ENCODE peak calls at places on chromosomes 7 and 10, in four cellular contexts. Z is Peyer's patch; E is H9; A is activated CD8-positive, alpha-beta T cell treated with anti-CD3 and anti-CD28 coated beads for 36 hours. Y is an unnamed sample.

GRCh38 chr10:100816671-100817070 is 71.3 kb downstream of the PAX2 start:
- DNase-seq in Z (no peak), E (no peak), A (no peak), Y (no peak)

GRCh38 chr7:88226886-88227516 is 7.2 kb upstream of the SRI start:
- DNase-seq in Z (no peak), E (no peak), A (no peak), Y (no peak)

GRCh38 chr7:129657363-129657762 is 45.8 kb downstream of the NRF1 start:
- DNase-seq in Z (no peak), E (no peak), A (peak), Y (no peak)

GRCh38 chr7:151793531-151793935 is 83.4 kb downstream of the PRKAG2 start:
- DNase-seq in Z (no peak), E (no peak), A (no peak), Y (no peak)

GRCh38 chr7:102938679-102939078 is 25.9 kb downstream of the LRRC17 start:
- DNase-seq in Z (no peak), E (no peak), A (no peak), Y (no peak)

GRCh38 chr10:5711637-5712036 is 27.0 kb downstream of the TASOR2 start:
- DNase-seq in Z (no peak), E (no peak), A (no peak), Y (no peak)

GRCh38 chr7:123747620-123748141 is 1.1 kb downstream of the WASL start:
- DNase-seq in Z (peak), E (peak), A (peak), Y (peak)

GRCh38 chr7:118153551-118154177 is 30.3 kb upstream of the LSM8 start:
- DNase-seq in Z (no peak), E (no peak), A (peak), Y (peak)

GRCh38 chr7:122902751-122903495 is 16.7 kb upstream of the CADPS2 start:
- DNase-seq in Z (no peak), E (no peak), A (no peak), Y (no peak)

GRCh38 chr10:71978476-71978875 is 14.3 kb downstream of the CHST3 start:
- DNase-seq in Z (no peak), E (peak), A (no peak), Y (no peak)

GRCh38 chr7:42217053-42217452 is 20.0 kb downstream of the GLI3 start:
- DNase-seq in Z (no peak), E (no peak), A (no peak), Y (peak)

GRCh38 chr7:114944742-114945625 is 23.1 kb downstream of the MDFIC start:
- DNase-seq in Z (no peak), E (peak), A (no peak), Y (peak)

GRCh38 chr7:109376576-109376975 is 806.9 kb downstream of the DNAJB9 start:
- DNase-seq in Z (no peak), E (no peak), A (no peak), Y (no peak)

GRCh38 chr10:16779375-16779774 is 37.8 kb downstream of the RSU1 start:
- DNase-seq in Z (no peak), E (no peak), A (peak), Y (no peak)

GRCh38 chr10:73812662-73813061 is 1.3 kb upstream of the NDST2 start:
- DNase-seq in Z (no peak), E (peak), A (no peak), Y (no peak)

GRCh38 chr7:131532570-131533091 is 23.8 kb downstream of the PODXL start:
- DNase-seq in Z (no peak), E (no peak), A (no peak), Y (no peak)

GRCh38 chr10:77160679-77161078 is 476.9 kb downstream of the KCNMA1 start:
- DNase-seq in Z (no peak), E (no peak), A (no peak), Y (no peak)

GRCh38 chr7:42194218-42194617 is 42.8 kb downstream of the GLI3 start:
- DNase-seq in Z (no peak), E (no peak), A (no peak), Y (no peak)

GRCh38 chr10:121596668-121597503 is 1.4 kb downstream of the FGFR2 start:
- DNase-seq in Z (no peak), E (peak), A (no peak), Y (peak)
- TF ChIP-seq CTCF in Z (no peak), E (peak), A (no peak), Y (no peak)

GRCh38 chr7:7596156-7596555 is 29.5 kb downstream of the MIOS start:
- DNase-seq in Z (no peak), E (no peak), A (no peak), Y (no peak)

GRCh38 chr7:7595451-7595850 is 28.8 kb downstream of the MIOS start:
- DNase-seq in Z (no peak), E (no peak), A (no peak), Y (no peak)
- TF ChIP-seq CTCF in Z (peak), E (no peak), A (no peak), Y (no peak)

GRCh38 chr10:130105724-130106123 is 4.9 kb downstream of the C10orf143 start:
- DNase-seq in Z (no peak), E (peak), A (no peak), Y (peak)
- TF ChIP-seq CTCF in Z (no peak), E (no peak), A (no peak), Y (no peak)

GRCh38 chr10:125216309-125216708 is 55.9 kb upstream of the CTBP2 start:
- DNase-seq in Z (no peak), E (no peak), A (no peak), Y (no peak)

GRCh38 chr10:125216897-125217296 is 56.5 kb upstream of the CTBP2 start:
- DNase-seq in Z (no peak), E (no peak), A (no peak), Y (no peak)

GRCh38 chr10:125214283-125214570 is 53.9 kb upstream of the CTBP2 start:
- DNase-seq in Z (no peak), E (no peak), A (no peak), Y (no peak)

GRCh38 chr10:125218967-125219366 is 58.6 kb upstream of the CTBP2 start:
- DNase-seq in Z (no peak), E (no peak), A (no peak), Y (no peak)

DNA sequence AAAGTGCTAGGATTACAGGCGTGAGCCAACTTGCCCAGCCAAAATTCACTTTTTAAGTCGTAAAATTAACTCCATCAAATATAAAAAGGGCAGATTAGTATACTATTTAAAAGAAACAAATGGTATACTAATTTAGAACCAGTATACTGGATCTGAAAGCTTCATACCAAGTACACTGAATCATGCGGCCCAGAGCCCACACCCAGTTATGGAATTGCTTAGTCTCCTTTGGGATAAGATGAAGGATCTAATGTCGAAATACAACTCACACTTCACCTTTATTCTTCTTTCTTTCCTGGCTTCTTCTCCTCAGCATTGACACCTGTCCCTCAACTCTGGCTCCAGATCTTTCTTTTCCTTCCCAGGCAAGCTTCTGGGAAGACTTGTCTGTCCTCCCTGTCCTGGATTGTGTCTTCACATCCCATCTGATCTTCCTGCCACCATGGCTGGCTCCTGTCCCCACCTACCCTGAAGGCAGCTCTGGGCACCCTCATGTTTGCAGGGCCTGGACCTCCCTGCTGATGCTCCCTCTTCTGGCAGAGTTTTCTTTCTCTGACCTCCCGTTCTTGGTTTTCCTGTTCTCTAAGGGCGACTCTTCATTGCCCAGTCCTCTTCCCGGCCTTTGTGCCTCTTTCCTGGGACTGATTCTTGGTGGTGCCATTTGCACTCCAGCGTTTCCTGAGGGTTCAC is 57.8 kb upstream of the CTBP2 start:
- DNase-seq in Z (no peak), E (peak), A (no peak), Y (no peak)
- TF ChIP-seq CTCF in Z (no peak), E (peak), A (no peak), Y (no peak)

GRCh38 chr7:95843286-95843685 is 70.9 kb downstream of the DYNC1I1 start:
- DNase-seq in Z (no peak), E (no peak), A (no peak), Y (no peak)
- TF ChIP-seq CTCF in Z (no peak), E (peak), A (no peak), Y (no peak)

DNA sequence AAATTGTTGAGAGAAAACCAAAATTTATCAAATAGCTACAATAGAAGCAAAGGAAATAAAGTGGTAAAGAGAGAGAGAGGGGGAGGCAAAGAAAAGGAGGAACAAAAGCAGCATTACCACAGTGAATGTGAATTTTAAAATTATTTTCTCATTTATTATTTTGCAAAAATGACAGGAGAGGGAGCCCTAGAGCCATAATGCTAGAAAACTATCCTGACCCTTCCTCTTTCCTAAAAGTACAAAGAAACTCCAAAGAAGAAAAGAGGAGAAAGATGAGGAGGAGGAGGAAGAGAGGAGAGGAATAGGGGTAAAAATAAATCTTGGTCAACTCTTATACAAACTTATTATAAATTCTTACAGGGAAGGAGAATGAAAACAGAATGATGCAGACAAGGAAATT is 921.5 kb downstream of the NRG3 start:
- DNase-seq in Z (no peak), E (no peak), A (no peak), Y (no peak)
- TF ChIP-seq CTCF in Z (no peak), E (peak), A (peak), Y (peak)

Y was measured in nephron progenitor cell.